ENCODE peak calls at places on chromosome 12, in nine cellular contexts. D is right lobe of liver, R is AG04449, V is Calu3, C is lung, J is type B pancreatic cell, O is upper lobe of right lung, K is esophagus squamous epithelium, U is ovary. Q is an unnamed sample.

GRCh38 chr12:1804545-1805332 is 15.6 kb upstream of the LRTM2 start:
- DNase-seq in U (peak), C (peak), K (no peak), R (peak), J (peak), V (peak), D (peak), O (peak), Q (peak)

GRCh38 chr12:23686095-23686494 is 263.4 kb downstream of the SOX5 start:
- DNase-seq in V (no peak), C (no peak), J (no peak), R (no peak), U (no peak), O (no peak), D (no peak), K (no peak), Q (no peak)

GRCh38 chr12:95626854-95627253 is 75.6 kb upstream of the USP44 start:
- DNase-seq in R (no peak), D (no peak), O (no peak), J (no peak), C (no peak), U (no peak), K (no peak), V (no peak), Q (no peak)

GRCh38 chr12:67647547-67648305 is 819 bp upstream of the DYRK2 start:
- DNase-seq in O (peak), U (peak), K (no peak), C (peak), J (peak), D (peak), V (peak), R (peak), Q (no peak)

GRCh38 chr12:120323772-120324171 is 3.8 kb downstream of the PLA2G1B start:
- DNase-seq in K (no peak), O (no peak), D (no peak), R (no peak), U (no peak), C (no peak), V (no peak), J (no peak), Q (no peak)

GRCh38 chr12:84986586-84986985 is 49.5 kb downstream of the TSPAN19 start:
- DNase-seq in R (no peak), J (no peak), K (no peak), U (no peak), C (no peak), V (no peak), D (no peak), O (no peak), Q (no peak)

GRCh38 chr12:104669057-104669770 is 212.5 kb downstream of the CHST11 start:
- DNase-seq in D (no peak), V (no peak), R (no peak), O (peak), C (peak), U (no peak), J (no peak), K (no peak), Q (no peak)

GRCh38 chr12:12870454-12870853 is 20.9 kb upstream of the GPRC5A start:
- DNase-seq in R (peak), J (no peak), V (no peak), D (no peak), U (no peak), K (no peak), C (no peak), O (no peak), Q (no peak)

GRCh38 chr12:18281941-18282340 is 20.6 kb downstream of the PIK3C2G start:
- DNase-seq in K (no peak), U (no peak), J (no peak), R (no peak), O (no peak), D (no peak), C (no peak), V (no peak), Q (no peak)

GRCh38 chr12:52441320-52441911 is 7.2 kb upstream of the KRT75 start:
- DNase-seq in V (no peak), D (no peak), R (no peak), K (no peak), C (no peak), O (no peak), U (no peak), J (no peak), Q (peak)

GRCh38 chr12:90871697-90872096 is 83.3 kb downstream of the CCER1 start:
- DNase-seq in V (no peak), R (no peak), K (no peak), D (no peak), O (no peak), U (no peak), J (no peak), C (no peak), Q (no peak)

GRCh38 chr12:87378526-87378925 is 650.7 kb downstream of the C12orf50 start:
- DNase-seq in D (no peak), J (no peak), V (no peak), U (no peak), R (no peak), O (no peak), K (no peak), C (no peak), Q (no peak)

GRCh38 chr12:3622732-3623690 is 129.9 kb downstream of the CRACR2A start:
- DNase-seq in J (no peak), R (no peak), K (no peak), U (no peak), C (no peak), V (no peak), O (no peak), D (no peak), Q (no peak)

GRCh38 chr12:52360106-52360662 is 7.1 kb downstream of the KRT85 start:
- DNase-seq in V (no peak), R (no peak), O (no peak), C (no peak), U (no peak), D (no peak), K (no peak), J (no peak), Q (no peak)

GRCh38 chr12:39417916-39418315 is 25.0 kb downstream of the KIF21A start:
- DNase-seq in R (no peak), C (no peak), O (no peak), D (no peak), K (no peak), U (no peak), J (no peak), V (no peak), Q (no peak)

DNA sequence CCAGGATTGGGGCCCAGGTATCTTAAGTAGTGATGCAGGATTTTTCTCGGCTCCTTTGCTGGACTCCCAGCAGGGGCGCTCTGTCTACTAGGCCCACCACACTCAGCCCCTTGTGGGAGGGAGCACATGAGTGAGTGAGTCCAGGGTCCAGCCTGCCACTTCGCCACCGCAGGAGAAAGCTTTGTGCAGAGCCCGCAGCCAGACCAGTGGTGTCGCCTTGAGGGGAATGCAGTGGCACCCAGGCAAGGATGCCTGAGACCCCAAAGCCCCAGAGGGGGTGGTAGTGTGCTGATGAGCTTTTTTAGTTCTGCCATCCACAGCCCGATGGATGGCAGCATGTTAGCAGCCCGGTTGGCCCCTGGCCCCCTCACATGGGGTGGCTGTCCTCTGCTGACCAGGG is 5.4 kb upstream of the MRPS35 start:
- DNase-seq in D (no peak), J (no peak), R (no peak), C (no peak), K (no peak), U (no peak), V (no peak), O (no peak), Q (no peak)
- TF ChIP-seq CTCF in D (no peak), J (no peak), R (no peak), C (no peak), K (no peak), U (no peak), V (no peak), O (no peak), Q (no peak)

GRCh38 chr12:22121224-22121623 is 75.2 kb downstream of the CMAS start:
- DNase-seq in R (no peak), K (no peak), V (peak), C (no peak), J (no peak), U (no peak), D (no peak), O (no peak), Q (no peak)
- TF ChIP-seq CTCF in R (no peak), K (peak), V (peak), C (no peak), J (no peak), U (no peak), D (peak), O (peak), Q (peak)

GRCh38 chr12:92927055-92927435 is 2.0 kb downstream of the EEA1 start:
- DNase-seq in K (no peak), C (no peak), D (no peak), U (no peak), R (no peak), J (no peak), V (no peak), O (no peak), Q (no peak)
- TF ChIP-seq CTCF in K (no peak), C (no peak), D (peak), U (no peak), R (peak), J (no peak), V (no peak), O (peak), Q (no peak)

GRCh38 chr12:100077367-100077766 is 65.3 kb downstream of the BLTP3B start:
- DNase-seq in K (no peak), D (no peak), J (no peak), V (no peak), R (no peak), O (no peak), C (no peak), U (no peak), Q (no peak)
- TF ChIP-seq CTCF in K (no peak), D (peak), J (peak), V (no peak), R (no peak), O (no peak), C (no peak), U (no peak), Q (no peak)

GRCh38 chr12:121791671-121792496 is 1.6 kb downstream of the RHOF start:
- DNase-seq in C (peak), V (peak), R (no peak), D (peak), J (no peak), K (no peak), O (peak), U (no peak), Q (no peak)
- TF ChIP-seq CTCF in C (no peak), V (no peak), R (no peak), D (no peak), J (no peak), K (no peak), O (no peak), U (no peak), Q (no peak)

Q was measured in esophagus muscularis mucosa.